ENCODE peak calls at places on chromosomes 5 and 9, in seven cellular contexts. One of them, this sample, is unnamed.

GRCh38 chr5:79032031-79032711 is 37.3 kb downstream of the DMGDH start:
- DNase-seq in upper lobe of right lung: no peak
- DNase-seq in mammary epithelial cell: no peak
- DNase-seq in transverse colon: no peak
- DNase-seq in uterus: no peak
- DNase-seq in psoas muscle: no peak
- DNase-seq in IMR-90: peak; percentile 4
- DNase-seq in this sample: peak; percentile 9

GRCh38 chr9:118455781-118456180 is 751.6 kb downstream of the TLR4 start:
- DNase-seq in mammary epithelial cell: no peak
- DNase-seq in transverse colon: no peak
- DNase-seq in IMR-90: no peak
- DNase-seq in upper lobe of right lung: no peak
- DNase-seq in uterus: no peak
- DNase-seq in psoas muscle: no peak
- DNase-seq in this sample: no peak

GRCh38 chr5:179620703-179621350 is 2.6 kb downstream of the HNRNPH1 start:
- DNase-seq in psoas muscle: no peak
- DNase-seq in transverse colon: no peak
- DNase-seq in mammary epithelial cell: peak; percentile 19
- DNase-seq in upper lobe of right lung: no peak
- DNase-seq in IMR-90: no peak
- DNase-seq in uterus: no peak
- DNase-seq in this sample: no peak

GRCh38 chr5:138938526-138938925 is 63.4 kb upstream of the LRRTM2 start:
- DNase-seq in mammary epithelial cell: no peak
- DNase-seq in upper lobe of right lung: no peak
- DNase-seq in psoas muscle: no peak
- DNase-seq in IMR-90: no peak
- DNase-seq in uterus: no peak
- DNase-seq in transverse colon: no peak
- DNase-seq in this sample: no peak

GRCh38 chr5:130471-131175 is 38.7 kb downstream of the PLEKHG4B start:
- DNase-seq in mammary epithelial cell: no peak
- DNase-seq in psoas muscle: no peak
- DNase-seq in transverse colon: no peak
- DNase-seq in IMR-90: peak; percentile 72
- DNase-seq in uterus: no peak
- DNase-seq in upper lobe of right lung: no peak
- DNase-seq in this sample: peak; percentile 76

GRCh38 chr9:103661663-103662062 is 432.4 kb upstream of the SMC2 start:
- DNase-seq in upper lobe of right lung: no peak
- DNase-seq in uterus: no peak
- DNase-seq in mammary epithelial cell: peak; percentile 18
- DNase-seq in IMR-90: no peak
- DNase-seq in psoas muscle: no peak
- DNase-seq in transverse colon: no peak
- DNase-seq in this sample: no peak

GRCh38 chr5:15737036-15737821 is 237.2 kb downstream of the FBXL7 start:
- DNase-seq in transverse colon: no peak
- DNase-seq in uterus: no peak
- DNase-seq in psoas muscle: no peak
- DNase-seq in upper lobe of right lung: no peak
- DNase-seq in mammary epithelial cell: no peak
- DNase-seq in IMR-90: peak; percentile 26
- DNase-seq in this sample: peak; percentile 36

GRCh38 chr5:35316611-35317307 is 86.5 kb upstream of the PRLR start:
- DNase-seq in uterus: no peak
- DNase-seq in IMR-90: no peak
- DNase-seq in transverse colon: no peak
- DNase-seq in mammary epithelial cell: peak; percentile 42
- DNase-seq in psoas muscle: no peak
- DNase-seq in upper lobe of right lung: no peak
- DNase-seq in this sample: no peak

GRCh38 chr5:137997726-137998213 is 35.1 kb downstream of the FAM13B start:
- DNase-seq in transverse colon: no peak
- DNase-seq in psoas muscle: no peak
- DNase-seq in upper lobe of right lung: no peak
- DNase-seq in uterus: no peak
- DNase-seq in IMR-90: peak; percentile 35
- DNase-seq in mammary epithelial cell: no peak
- DNase-seq in this sample: peak; percentile 22

GRCh38 chr5:64184832-64185231 is 19.2 kb downstream of the RNF180 start:
- DNase-seq in mammary epithelial cell: no peak
- DNase-seq in uterus: no peak
- DNase-seq in upper lobe of right lung: no peak
- DNase-seq in transverse colon: no peak
- DNase-seq in IMR-90: no peak
- DNase-seq in psoas muscle: no peak
- DNase-seq in this sample: no peak

GRCh38 chr5:88281322-88281721 is 12.7 kb upstream of the TMEM161B start:
- DNase-seq in mammary epithelial cell: no peak
- DNase-seq in IMR-90: no peak
- DNase-seq in upper lobe of right lung: no peak
- DNase-seq in psoas muscle: no peak
- DNase-seq in transverse colon: no peak
- DNase-seq in uterus: no peak
- DNase-seq in this sample: no peak

GRCh38 chr9:135898634-135899407 is 8.5 kb downstream of the CAMSAP1 start:
- DNase-seq in transverse colon: no peak
- DNase-seq in mammary epithelial cell: no peak
- DNase-seq in IMR-90: peak; percentile 85
- DNase-seq in uterus: no peak
- DNase-seq in upper lobe of right lung: peak; percentile 1
- DNase-seq in psoas muscle: no peak
- DNase-seq in this sample: no peak

GRCh38 chr9:109411818-109412352 is 86.2 kb downstream of the PTPN3 start:
- DNase-seq in IMR-90: peak; percentile 50
- DNase-seq in uterus: no peak
- DNase-seq in mammary epithelial cell: no peak
- DNase-seq in transverse colon: no peak
- DNase-seq in psoas muscle: no peak
- DNase-seq in upper lobe of right lung: no peak
- DNase-seq in this sample: peak; percentile 77

GRCh38 chr5:2751592-2752021 is at the start of gene IRX2:
- DNase-seq in upper lobe of right lung: peak; percentile 95
- DNase-seq in IMR-90: peak; percentile 59
- DNase-seq in uterus: peak; percentile 23
- DNase-seq in psoas muscle: peak; percentile 71
- DNase-seq in mammary epithelial cell: peak; percentile 96
- DNase-seq in transverse colon: peak; percentile 32
- DNase-seq in this sample: peak; percentile 53

GRCh38 chr5:65268520-65268919 is 213.2 kb downstream of the ADAMTS6 start:
- DNase-seq in mammary epithelial cell: no peak
- DNase-seq in psoas muscle: no peak
- DNase-seq in transverse colon: no peak
- DNase-seq in IMR-90: no peak
- DNase-seq in upper lobe of right lung: no peak
- DNase-seq in uterus: peak; percentile 14
- DNase-seq in this sample: no peak

GRCh38 chr9:5719546-5719945 is 90.6 kb downstream of the RIC1 start:
- DNase-seq in transverse colon: no peak
- DNase-seq in mammary epithelial cell: no peak
- DNase-seq in IMR-90: peak; percentile 18
- DNase-seq in upper lobe of right lung: no peak
- DNase-seq in psoas muscle: no peak
- DNase-seq in uterus: no peak
- DNase-seq in this sample: no peak

GRCh38 chr9:71977003-71977402 is 65.6 kb downstream of the C9orf85 start:
- DNase-seq in uterus: no peak
- DNase-seq in mammary epithelial cell: no peak
- DNase-seq in psoas muscle: no peak
- DNase-seq in IMR-90: no peak
- DNase-seq in transverse colon: no peak
- DNase-seq in upper lobe of right lung: no peak
- DNase-seq in this sample: no peak

GRCh38 chr5:147455321-147455720 is 54.5 kb downstream of the DPYSL3 start:
- DNase-seq in uterus: peak; percentile 62
- DNase-seq in transverse colon: no peak
- DNase-seq in upper lobe of right lung: no peak
- DNase-seq in psoas muscle: no peak
- DNase-seq in IMR-90: peak; percentile 28
- DNase-seq in mammary epithelial cell: no peak
- DNase-seq in this sample: peak; percentile 47

GRCh38 chr9:3648266-3648665 is 122.5 kb upstream of the RFX3 start:
- DNase-seq in mammary epithelial cell: no peak
- DNase-seq in psoas muscle: no peak
- DNase-seq in IMR-90: no peak
- DNase-seq in upper lobe of right lung: no peak
- DNase-seq in uterus: no peak
- DNase-seq in transverse colon: no peak
- DNase-seq in this sample: no peak

GRCh38 chr9:86128235-86128822 is 29.0 kb upstream of the GOLM1 start:
- DNase-seq in uterus: no peak
- DNase-seq in upper lobe of right lung: no peak
- DNase-seq in IMR-90: no peak
- DNase-seq in mammary epithelial cell: no peak
- DNase-seq in psoas muscle: no peak
- DNase-seq in transverse colon: no peak
- DNase-seq in this sample: no peak

GRCh38 chr9:86122309-86122708 is 23.0 kb upstream of the GOLM1 start:
- DNase-seq in psoas muscle: no peak
- DNase-seq in upper lobe of right lung: no peak
- DNase-seq in uterus: no peak
- DNase-seq in transverse colon: no peak
- DNase-seq in mammary epithelial cell: no peak
- DNase-seq in IMR-90: no peak
- DNase-seq in this sample: peak; percentile 16

GRCh38 chr9:86126998-86127972 is 27.9 kb upstream of the GOLM1 start:
- DNase-seq in mammary epithelial cell: peak; percentile 91
- DNase-seq in psoas muscle: peak; percentile 59
- DNase-seq in uterus: no peak
- DNase-seq in upper lobe of right lung: peak; percentile 88
- DNase-seq in IMR-90: peak; percentile 74
- DNase-seq in transverse colon: peak; percentile 80
- DNase-seq in this sample: peak; percentile 93
- H3K4me3 ChIP-seq in mammary epithelial cell: no peak overlapping the region
- H3K4me3 ChIP-seq in psoas muscle: no peak overlapping the region
- H3K4me3 ChIP-seq in uterus: no peak overlapping the region
- H3K4me3 ChIP-seq in upper lobe of right lung: no peak overlapping the region
- H3K4me3 ChIP-seq in IMR-90: no peak overlapping the region
- H3K4me3 ChIP-seq in transverse colon: no peak overlapping the region
- H3K4me3 ChIP-seq in this sample: no peak overlapping the region

GRCh38 chr9:16033253-16033652 is 480.4 kb downstream of the CCDC171 start:
- DNase-seq in transverse colon: no peak
- DNase-seq in mammary epithelial cell: no peak
- DNase-seq in IMR-90: no peak
- DNase-seq in psoas muscle: no peak
- DNase-seq in upper lobe of right lung: no peak
- DNase-seq in uterus: no peak
- DNase-seq in this sample: no peak

GRCh38 chr9:16033921-16034320 is 481.1 kb downstream of the CCDC171 start:
- DNase-seq in upper lobe of right lung: no peak
- DNase-seq in uterus: no peak
- DNase-seq in mammary epithelial cell: no peak
- DNase-seq in psoas muscle: no peak
- DNase-seq in transverse colon: no peak
- DNase-seq in IMR-90: no peak
- DNase-seq in this sample: no peak

GRCh38 chr9:16031971-16032370 is 479.1 kb downstream of the CCDC171 start:
- DNase-seq in mammary epithelial cell: peak; percentile 38
- DNase-seq in uterus: no peak
- DNase-seq in IMR-90: no peak
- DNase-seq in transverse colon: no peak
- DNase-seq in psoas muscle: no peak
- DNase-seq in upper lobe of right lung: no peak
- DNase-seq in this sample: peak; percentile 28

GRCh38 chr9:16031486-16031885 is 478.6 kb downstream of the CCDC171 start:
- DNase-seq in IMR-90: no peak
- DNase-seq in transverse colon: no peak
- DNase-seq in upper lobe of right lung: no peak
- DNase-seq in psoas muscle: no peak
- DNase-seq in mammary epithelial cell: no peak
- DNase-seq in uterus: no peak
- DNase-seq in this sample: no peak

DNA sequence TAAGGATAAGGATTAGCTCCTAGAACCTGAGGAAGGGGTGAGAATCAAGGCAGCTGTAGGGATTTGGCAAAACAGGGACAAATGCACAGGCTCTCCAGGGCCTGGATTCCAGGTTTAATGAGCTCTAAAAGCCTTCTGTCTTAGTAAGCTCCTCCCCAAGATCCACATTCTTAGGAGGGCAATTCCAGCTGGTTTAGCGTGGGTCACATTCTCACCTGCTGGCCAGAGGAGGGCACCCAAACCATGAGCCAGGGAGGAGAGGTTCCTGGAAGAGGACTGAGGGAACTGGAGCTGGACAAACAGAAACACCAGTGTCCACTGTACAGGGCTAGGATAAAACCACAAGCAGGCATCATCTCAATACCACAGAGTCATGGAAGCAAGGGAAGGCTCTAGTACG is 480.0 kb downstream of the CCDC171 start:
- DNase-seq in IMR-90: peak; percentile 49
- DNase-seq in transverse colon: no peak
- DNase-seq in mammary epithelial cell: peak; percentile 54
- DNase-seq in upper lobe of right lung: no peak
- DNase-seq in uterus: no peak
- DNase-seq in psoas muscle: no peak
- DNase-seq in this sample: peak; percentile 71
- TF ChIP-seq CTCF in IMR-90: peak; percentile 41
- TF ChIP-seq CTCF in transverse colon: no peak
- TF ChIP-seq CTCF in mammary epithelial cell: no peak
- TF ChIP-seq CTCF in upper lobe of right lung: no peak
- TF ChIP-seq CTCF in uterus: no peak
- TF ChIP-seq CTCF in psoas muscle: no peak
- TF ChIP-seq CTCF in this sample: peak; percentile 36

GRCh38 chr5:98769256-98770157 is 4.0 kb upstream of the RGMB start:
- DNase-seq in uterus: peak; percentile 42
- DNase-seq in upper lobe of right lung: peak; percentile 72
- DNase-seq in psoas muscle: peak; percentile 49
- DNase-seq in mammary epithelial cell: no peak
- DNase-seq in IMR-90: peak; percentile 92
- DNase-seq in transverse colon: peak; percentile 49
- DNase-seq in this sample: peak; percentile 80
- H3K4me3 ChIP-seq in uterus: peak overlapping the region; percentile 56
- H3K4me3 ChIP-seq in upper lobe of right lung: peak overlapping the region; percentile 70
- H3K4me3 ChIP-seq in psoas muscle: peak overlapping the region; percentile 78
- H3K4me3 ChIP-seq in mammary epithelial cell: peak overlapping the region; percentile 62
- H3K4me3 ChIP-seq in IMR-90: peak overlapping the region; percentile 81
- H3K4me3 ChIP-seq in transverse colon: peak overlapping the region; percentile 65
- H3K4me3 ChIP-seq in this sample: peak overlapping the region; percentile 78

DNA sequence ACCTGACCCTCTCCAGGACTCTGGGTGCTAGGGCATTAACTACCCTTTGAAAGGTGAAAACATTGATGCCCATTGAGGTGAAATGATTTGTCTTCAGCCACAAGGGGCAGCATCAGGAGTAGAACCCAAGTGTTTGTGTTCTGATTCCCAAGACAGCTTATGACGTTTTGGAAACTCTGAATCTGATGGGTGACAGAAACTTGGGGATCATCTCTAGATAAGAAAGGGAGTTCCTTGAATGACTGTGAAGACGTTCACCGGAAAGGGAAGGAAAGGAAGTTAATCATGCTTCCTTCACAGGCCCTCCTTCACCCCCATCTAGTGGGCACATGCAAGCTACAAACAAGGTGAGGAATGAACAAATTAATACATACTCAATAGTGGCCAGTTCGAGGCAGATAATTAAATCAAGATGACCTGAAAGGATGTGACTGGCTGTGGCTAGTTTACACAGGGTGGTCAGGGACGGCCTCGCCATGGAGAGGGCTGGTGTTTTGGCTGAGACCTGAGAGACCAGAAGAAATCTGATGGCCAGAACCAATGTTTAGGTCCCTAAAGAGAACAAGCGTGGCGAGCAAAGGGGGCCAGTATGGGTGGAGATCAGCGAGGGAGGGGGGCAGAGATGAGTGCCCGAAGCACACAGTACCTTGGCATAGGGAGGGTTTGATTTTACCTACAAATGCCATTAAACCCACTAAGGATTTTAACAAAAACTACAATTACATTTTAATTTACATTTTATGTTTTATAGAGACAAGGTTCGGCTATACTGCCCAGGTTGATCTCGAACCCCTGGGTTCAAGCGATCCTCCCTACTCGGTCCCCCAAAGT is 937 bp upstream of the SLC26A2 start:
- DNase-seq in uterus: no peak
- DNase-seq in upper lobe of right lung: no peak
- DNase-seq in psoas muscle: no peak
- DNase-seq in IMR-90: peak; percentile 58
- DNase-seq in transverse colon: no peak
- DNase-seq in mammary epithelial cell: peak; percentile 86
- DNase-seq in this sample: peak; percentile 82
- TF ChIP-seq CTCF in uterus: no peak
- TF ChIP-seq CTCF in upper lobe of right lung: peak; percentile 51
- TF ChIP-seq CTCF in psoas muscle: peak; percentile 37
- TF ChIP-seq CTCF in IMR-90: peak; percentile 40
- TF ChIP-seq CTCF in transverse colon: peak; percentile 52
- TF ChIP-seq CTCF in mammary epithelial cell: peak; percentile 57
- TF ChIP-seq CTCF in this sample: peak; percentile 69

This sample was measured in choroid plexus epithelial cell.